ENCODE peak calls at places on chromosome 1, in ten cellular contexts. K is bronchial epithelial cell; B is AG04450; C is mucosa of descending colon; U is epithelial cell of esophagus; Q is suprapubic skin; R is CD8-positive, alpha-beta T cell; H is naive thymus-derived CD4-positive, alpha-beta T cell; N is cardiac fibroblast; G is gastrocnemius medialis. D is an unnamed sample.

GRCh38 chr1:182127656-182128055 is 66.1 kb upstream of the ZNF648 start:
- DNase-seq in K (no peak), B (no peak), C (no peak), U (no peak), Q (no peak), R (no peak), H (no peak), N (no peak), G (no peak), D (no peak)

GRCh38 chr1:88179943-88180342 is 504.1 kb upstream of the PKN2 start:
- DNase-seq in K (no peak), B (no peak), C (no peak), U (no peak), Q (no peak), R (no peak), H (no peak), N (no peak), G (no peak), D (no peak)

GRCh38 chr1:37410815-37411214 is 63.6 kb upstream of the ZC3H12A start:
- DNase-seq in K (peak; percentile 7), B (no peak), C (no peak), U (peak; percentile 49), Q (no peak), R (no peak), H (no peak), N (peak; percentile 21), G (no peak), D (peak; percentile 44)

GRCh38 chr1:245336149-245336983 is 181.6 kb downstream of the KIF26B start:
- DNase-seq in K (peak; percentile 80), B (no peak), C (no peak), U (peak; percentile 58), Q (no peak), R (no peak), H (no peak), N (no peak), G (no peak), D (no peak)

GRCh38 chr1:71666609-71667008 is 585.8 kb upstream of the ZRANB2 start:
- DNase-seq in K (no peak), B (no peak), C (no peak), U (no peak), Q (no peak), R (no peak), H (no peak), N (peak; percentile 31), G (no peak), D (no peak)

GRCh38 chr1:230957580-230957989 is 21.1 kb downstream of the TTC13 start:
- DNase-seq in K (no peak), B (no peak), C (no peak), U (no peak), Q (no peak), R (no peak), H (no peak), N (no peak), G (no peak), D (no peak)

GRCh38 chr1:241323510-241323909 is 33.5 kb downstream of the RGS7 start:
- DNase-seq in K (peak; percentile 4), B (no peak), C (peak; percentile 44), U (peak; percentile 61), Q (no peak), R (no peak), H (no peak), N (peak; percentile 68), G (no peak), D (peak; percentile 48)

GRCh38 chr1:228860911-228861829 is 125.9 kb downstream of the RHOU start:
- DNase-seq in K (peak; percentile 88), B (peak; percentile 55), C (peak; percentile 56), U (peak; percentile 72), Q (no peak), R (no peak), H (no peak), N (peak; percentile 64), G (no peak), D (peak; percentile 90)

GRCh38 chr1:224914292-224914900 is 15.1 kb upstream of the DNAH14 start:
- DNase-seq in K (no peak), B (no peak), C (no peak), U (no peak), Q (no peak), R (no peak), H (no peak), N (no peak), G (no peak), D (no peak)

GRCh38 chr1:209335090-209335692 is 248.3 kb upstream of the CAMK1G start:
- DNase-seq in K (peak; percentile 37), B (peak; percentile 4), C (no peak), U (peak; percentile 39), Q (no peak), R (no peak), H (no peak), N (peak; percentile 36), G (no peak), D (no peak)

GRCh38 chr1:7250176-7250575 is 464.9 kb downstream of the CAMTA1 start:
- DNase-seq in K (no peak), B (no peak), C (no peak), U (no peak), Q (no peak), R (no peak), H (no peak), N (no peak), G (no peak), D (no peak)

GRCh38 chr1:203321273-203322052 is 16.1 kb downstream of the BTG2 start:
- DNase-seq in K (no peak), B (no peak), C (no peak), U (no peak), Q (no peak), R (no peak), H (no peak), N (no peak), G (no peak), D (no peak)

GRCh38 chr1:203320546-203321272 is 15.4 kb downstream of the BTG2 start:
- DNase-seq in K (peak; percentile 76), B (no peak), C (peak; percentile 77), U (peak; percentile 60), Q (no peak), R (peak; percentile 69), H (peak; percentile 89), N (peak; percentile 65), G (peak; percentile 56), D (no peak)

GRCh38 chr1:203318229-203318517 is 12.9 kb downstream of the BTG2 start:
- DNase-seq in K (no peak), B (no peak), C (no peak), U (no peak), Q (no peak), R (no peak), H (no peak), N (no peak), G (no peak), D (no peak)

GRCh38 chr1:203317429-203318228 is 12.3 kb downstream of the BTG2 start:
- DNase-seq in K (no peak), B (no peak), C (no peak), U (no peak), Q (no peak), R (no peak), H (no peak), N (no peak), G (no peak), D (no peak)

GRCh38 chr1:203316626-203317093 is 11.3 kb downstream of the BTG2 start:
- DNase-seq in K (no peak), B (no peak), C (no peak), U (no peak), Q (no peak), R (no peak), H (no peak), N (no peak), G (no peak), D (no peak)
- H3K4me3 ChIP-seq in K (no peak overlapping the region), B (no peak overlapping the region), C (no peak overlapping the region), U (no peak overlapping the region), Q (no peak overlapping the region), R (no peak overlapping the region), H (no peak overlapping the region), N (no peak overlapping the region), G (no peak overlapping the region), D (no peak overlapping the region)

GRCh38 chr1:235075121-235075954 is 53.3 kb downstream of the TOMM20 start:
- DNase-seq in K (peak; percentile 97), B (peak; percentile 78), C (peak; percentile 68), U (peak; percentile 95), Q (no peak), R (peak; percentile 41), H (no peak), N (peak; percentile 97), G (peak; percentile 91), D (peak; percentile 97)
- H3K4me3 ChIP-seq in K (no peak overlapping the region), B (peak overlapping the region; percentile 37), C (no peak overlapping the region), U (no peak overlapping the region), Q (peak overlapping the region; percentile 23), R (no peak overlapping the region), H (peak overlapping the region; percentile 31), N (no peak overlapping the region), G (peak overlapping the region; percentile 34), D (no peak overlapping the region)

GRCh38 chr1:1163538-1164070 is 10.1 kb upstream of the TTLL10 start:
- DNase-seq in K (no peak), B (no peak), C (peak; percentile 63), U (peak; percentile 44), Q (no peak), R (no peak), H (no peak), N (no peak), G (no peak), D (no peak)
- H3K4me3 ChIP-seq in K (peak overlapping the region; percentile 57), B (no peak overlapping the region), C (peak overlapping the region; percentile 43), U (peak overlapping the region; percentile 86), Q (peak overlapping the region; percentile 55), R (no peak overlapping the region), H (no peak overlapping the region), N (no peak overlapping the region), G (no peak overlapping the region), D (no peak overlapping the region)

GRCh38 chr1:96519851-96520281 is 201.7 kb upstream of the PTBP2 start:
- DNase-seq in K (no peak), B (no peak), C (no peak), U (no peak), Q (no peak), R (no peak), H (no peak), N (no peak), G (no peak), D (no peak)

GRCh38 chr1:96520542-96520941 is 201.0 kb upstream of the PTBP2 start:
- DNase-seq in K (no peak), B (no peak), C (no peak), U (no peak), Q (no peak), R (no peak), H (no peak), N (peak; percentile 52), G (peak; percentile 14), D (peak; percentile 17)

GRCh38 chr1:96524100-96524499 is 197.5 kb upstream of the PTBP2 start:
- DNase-seq in K (no peak), B (no peak), C (no peak), U (no peak), Q (no peak), R (no peak), H (no peak), N (no peak), G (no peak), D (no peak)

GRCh38 chr1:96522927-96523326 is 198.7 kb upstream of the PTBP2 start:
- DNase-seq in K (no peak), B (no peak), C (no peak), U (no peak), Q (no peak), R (no peak), H (no peak), N (no peak), G (no peak), D (peak; percentile 69)

GRCh38 chr1:96521994-96522760 is 199.4 kb upstream of the PTBP2 start:
- DNase-seq in K (peak; percentile 47), B (no peak), C (no peak), U (peak; percentile 68), Q (no peak), R (no peak), H (no peak), N (peak; percentile 87), G (no peak), D (peak; percentile 49)
- H3K4me3 ChIP-seq in K (no peak overlapping the region), B (no peak overlapping the region), C (no peak overlapping the region), U (no peak overlapping the region), Q (no peak overlapping the region), R (no peak overlapping the region), H (no peak overlapping the region), N (no peak overlapping the region), G (no peak overlapping the region), D (no peak overlapping the region)

D was measured in MG63.